ENCODE peak calls at places on chromosomes 2 and 18, in five cellular contexts. I is WERI-Rb-1, P is PC-9, Z is body of pancreas, N is BJ. Y is an unnamed sample.

GRCh38 chr2:191638079-191638801 is 39.7 kb upstream of the NABP1 start:
- DNase-seq in I (no peak), P (peak; percentile 95), Z (peak; percentile 16), N (no peak), Y (no peak)

GRCh38 chr2:224849264-224849663 is 133.1 kb upstream of the CCDC195 start:
- DNase-seq in I (no peak), P (no peak), Z (no peak), N (no peak), Y (no peak)

GRCh38 chr2:75002007-75002406 is 43.6 kb downstream of the POLE4 start:
- DNase-seq in I (no peak), P (no peak), Z (no peak), N (no peak), Y (no peak)

GRCh38 chr2:71882949-71883472 is 264.7 kb downstream of the CYP26B1 start:
- DNase-seq in I (no peak), P (peak; percentile 57), Z (peak; percentile 80), N (peak; percentile 80), Y (no peak)

GRCh38 chr18:38579764-38580163 is 1014.2 kb upstream of the CELF4 start:
- DNase-seq in I (no peak), P (no peak), Z (no peak), N (no peak), Y (no peak)

GRCh38 chr2:55883339-55883738 is 40.2 kb downstream of the EFEMP1 start:
- DNase-seq in I (no peak), P (no peak), Z (no peak), N (no peak), Y (no peak)

GRCh38 chr18:8699948-8700347 is 5.4 kb upstream of the MTCL1 start:
- DNase-seq in I (no peak), P (no peak), Z (no peak), N (no peak), Y (no peak)

GRCh38 chr2:42098571-42099430 is 51.0 kb downstream of the PKDCC start:
- DNase-seq in I (no peak), P (no peak), Z (peak; percentile 48), N (no peak), Y (peak; percentile 36)

GRCh38 chr2:129870646-129871335 is 108.7 kb upstream of the RAB6C start:
- DNase-seq in I (no peak), P (no peak), Z (no peak), N (no peak), Y (no peak)

GRCh38 chr2:120561393-120562035 is 174.2 kb upstream of the GLI2 start:
- DNase-seq in I (no peak), P (no peak), Z (no peak), N (no peak), Y (no peak)

GRCh38 chr2:157871415-157871814 is 4.7 kb downstream of the ACVR1 start:
- DNase-seq in I (no peak), P (no peak), Z (no peak), N (no peak), Y (no peak)

GRCh38 chr2:127196998-127197397 is 23.1 kb downstream of the CYP27C1 start:
- DNase-seq in I (no peak), P (no peak), Z (no peak), N (no peak), Y (no peak)

GRCh38 chr2:127577973-127578372 is 42.5 kb downstream of the MYO7B start:
- DNase-seq in I (no peak), P (peak; percentile 26), Z (no peak), N (no peak), Y (no peak)

GRCh38 chr2:33370886-33371285 is 105.6 kb upstream of the RASGRP3 start:
- DNase-seq in I (no peak), P (no peak), Z (no peak), N (no peak), Y (no peak)

GRCh38 chr2:85012431-85012830 is 41.5 kb downstream of the KCMF1 start:
- DNase-seq in I (no peak), P (no peak), Z (no peak), N (no peak), Y (no peak)

GRCh38 chr2:73640537-73640936 is 1.7 kb downstream of the NAT8 start:
- DNase-seq in I (no peak), P (peak; percentile 71), Z (peak; percentile 61), N (no peak), Y (no peak)

GRCh38 chr18:8116346-8117007 is 492.8 kb upstream of the RAB12 start:
- DNase-seq in I (no peak), P (peak; percentile 93), Z (peak; percentile 13), N (peak; percentile 51), Y (no peak)

GRCh38 chr2:29789884-29790485 is 131.4 kb downstream of the ALK start:
- DNase-seq in I (peak; percentile 88), P (no peak), Z (no peak), N (no peak), Y (no peak)

GRCh38 chr18:32435631-32436500 is 34.8 kb downstream of the GAREM1 start:
- DNase-seq in I (no peak), P (no peak), Z (no peak), N (no peak), Y (no peak)

GRCh38 chr2:171523339-171523931 is 1.2 kb downstream of the CYBRD1 start:
- DNase-seq in I (peak; percentile 58), P (peak; percentile 79), Z (peak; percentile 61), N (no peak), Y (peak; percentile 81)

GRCh38 chr18:7207366-7207765 is 23.5 kb upstream of the LRRC30 start:
- DNase-seq in I (no peak), P (no peak), Z (peak; percentile 10), N (no peak), Y (peak; percentile 48)

GRCh38 chr18:10131036-10131774 is 217.4 kb downstream of the VAPA start:
- DNase-seq in I (no peak), P (no peak), Z (no peak), N (no peak), Y (peak; percentile 41)

GRCh38 chr2:84640386-84640785 is 124.1 kb downstream of the DNAH6 start:
- DNase-seq in I (no peak), P (no peak), Z (no peak), N (no peak), Y (no peak)

GRCh38 chr18:37282386-37283037 is 283.1 kb downstream of the CELF4 start:
- DNase-seq in I (no peak), P (no peak), Z (no peak), N (no peak), Y (peak; percentile 10)
- H3K27me3 ChIP-seq in I (no peaks in the 10 kb centered on the region), P (peaks cover 8% of the 10 kb centered on the region), Z (no peaks in the 10 kb centered on the region), N (peaks cover under 1% of the 10 kb centered on the region), Y (peaks cover 6% of the 10 kb centered on the region)

GRCh38 chr2:184556639-184557038 is 41.7 kb upstream of the ZNF804A start:
- DNase-seq in I (no peak), P (no peak), Z (no peak), N (no peak), Y (no peak)
- H3K27me3 ChIP-seq in I (no peaks in the 10 kb centered on the region), P (no peaks in the 10 kb centered on the region), Z (no peaks in the 10 kb centered on the region), N (no peaks in the 10 kb centered on the region), Y (no peaks in the 10 kb centered on the region)

DNA sequence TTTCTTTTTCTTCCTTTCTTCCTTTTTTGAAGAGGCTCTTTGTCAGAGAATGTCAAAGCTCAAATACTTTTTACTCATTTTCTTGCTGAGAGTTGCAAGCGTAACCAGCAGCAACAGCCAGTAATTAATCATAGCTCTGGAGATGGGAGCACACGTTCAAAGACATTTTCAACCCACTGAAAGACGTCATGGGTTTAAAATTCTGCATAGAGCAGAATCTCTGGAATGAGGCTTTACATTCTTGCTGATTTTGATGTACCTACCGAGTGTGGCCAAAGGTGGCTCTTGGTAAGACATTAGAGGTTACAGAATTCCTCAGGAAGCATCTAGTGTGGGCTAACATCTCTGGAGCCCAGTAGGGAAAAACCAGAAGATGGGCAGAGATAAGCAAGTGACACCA is 292.5 kb downstream of the MTX2 start:
- DNase-seq in I (no peak), P (no peak), Z (no peak), N (no peak), Y (peak; percentile 34)
- H3K27me3 ChIP-seq in I (peaks cover 69% of the 10 kb centered on the region), P (no peaks in the 10 kb centered on the region), Z (peaks cover 3% of the 10 kb centered on the region), N (peaks cover 4% of the 10 kb centered on the region), Y (peaks cover 69% of the 10 kb centered on the region)

GRCh38 chr2:203327582-203327917 is 644 bp upstream of the ABI2 start:
- DNase-seq in I (no peak), P (no peak), Z (no peak), N (no peak), Y (no peak)
- H3K27me3 ChIP-seq in I (no peaks in the 10 kb centered on the region), P (no peaks in the 10 kb centered on the region), Z (no peaks in the 10 kb centered on the region), N (no peaks in the 10 kb centered on the region), Y (no peaks in the 10 kb centered on the region)

DNA sequence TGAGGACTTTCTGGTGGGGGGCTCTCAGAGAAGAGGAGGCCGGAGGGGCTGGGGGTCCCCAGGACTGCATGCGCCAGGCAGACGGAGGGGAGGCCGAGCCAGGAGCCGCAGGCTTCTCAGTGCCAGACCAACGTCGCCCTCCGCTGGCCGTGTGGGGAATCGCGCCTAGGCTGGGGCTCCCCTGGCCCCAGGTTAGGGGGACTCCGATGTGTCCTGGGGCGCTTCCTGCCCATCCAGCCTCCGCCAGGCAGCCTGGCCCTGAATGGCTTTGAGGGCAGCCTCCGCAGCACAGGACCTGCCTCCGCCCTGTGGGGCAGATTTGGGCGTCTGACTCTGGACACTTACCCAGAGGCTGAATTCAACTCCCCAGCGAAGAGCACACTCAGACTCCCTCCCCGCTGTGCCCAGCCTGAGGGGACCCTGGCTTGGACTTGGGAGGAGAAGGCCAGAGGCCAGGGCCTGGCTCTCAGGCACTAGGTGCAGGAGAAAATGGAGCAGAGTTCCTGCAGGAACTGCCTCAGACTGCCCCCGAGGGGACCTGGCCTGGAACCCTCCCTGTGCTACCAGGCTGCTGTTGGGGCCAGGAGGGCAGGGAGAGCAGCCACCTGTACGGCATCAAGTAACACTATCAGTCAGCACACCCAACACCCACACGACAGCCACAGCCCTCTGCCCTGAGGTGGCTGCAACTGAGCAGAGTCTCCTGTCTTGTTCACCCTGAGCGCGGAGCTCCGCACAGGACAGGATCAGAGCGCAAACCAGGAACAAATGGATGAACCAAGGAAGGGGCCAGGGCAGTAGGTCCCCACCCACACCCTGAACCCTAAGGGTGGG is 621 bp upstream of the TEKT4 start:
- DNase-seq in I (peak; percentile 71), P (peak; percentile 58), Z (no peak), N (no peak), Y (no peak)
- H3K27me3 ChIP-seq in I (peaks cover 35% of the 10 kb centered on the region), P (peaks cover under 1% of the 10 kb centered on the region), Z (peaks cover 4% of the 10 kb centered on the region), N (peaks cover 2% of the 10 kb centered on the region), Y (no peaks in the 10 kb centered on the region)

GRCh38 chr2:241586564-241587264 is 28.2 kb downstream of the BOK start:
- DNase-seq in I (no peak), P (no peak), Z (no peak), N (no peak), Y (no peak)

GRCh38 chr2:241593271-241593670 is 34.7 kb downstream of the BOK start:
- DNase-seq in I (no peak), P (no peak), Z (no peak), N (no peak), Y (no peak)

GRCh38 chr2:241597561-241597960 is 39.0 kb downstream of the BOK start:
- DNase-seq in I (no peak), P (no peak), Z (no peak), N (no peak), Y (no peak)

GRCh38 chr2:241595600-241596140 is 37.1 kb downstream of the BOK start:
- DNase-seq in I (no peak), P (no peak), Z (no peak), N (no peak), Y (peak; percentile 44)

GRCh38 chr2:241592126-241592845 is 33.7 kb downstream of the BOK start:
- DNase-seq in I (no peak), P (no peak), Z (no peak), N (no peak), Y (no peak)
- H3K27me3 ChIP-seq in I (no peaks in the 10 kb centered on the region), P (no peaks in the 10 kb centered on the region), Z (no peaks in the 10 kb centered on the region), N (no peaks in the 10 kb centered on the region), Y (no peaks in the 10 kb centered on the region)

DNA sequence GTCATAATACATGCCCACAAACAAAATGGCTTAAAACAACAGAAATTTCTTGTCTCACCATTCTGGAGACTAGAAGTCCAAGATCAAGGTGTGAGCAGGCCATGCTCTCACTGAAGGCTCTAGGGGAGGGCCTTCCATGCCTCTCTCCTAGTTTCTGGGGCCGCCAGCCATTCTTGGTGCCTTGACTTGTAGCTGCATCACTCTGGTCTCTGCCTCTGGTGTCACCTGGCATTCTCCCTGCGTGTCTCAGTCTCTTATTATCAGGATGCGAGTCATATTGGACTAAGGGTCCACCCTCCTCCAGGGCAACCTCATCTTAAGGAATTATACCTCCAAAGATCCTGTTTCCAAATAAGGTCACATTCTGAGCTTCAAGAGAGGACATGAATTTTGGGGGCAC is 76.1 kb downstream of the KCNF1 start:
- DNase-seq in I (no peak), P (no peak), Z (no peak), N (no peak), Y (no peak)
- H3K27me3 ChIP-seq in I (no peaks in the 10 kb centered on the region), P (no peaks in the 10 kb centered on the region), Z (no peaks in the 10 kb centered on the region), N (peaks cover 20% of the 10 kb centered on the region), Y (peaks cover 11% of the 10 kb centered on the region)